ENCODE peak calls at places on chromosomes 4 and X, in four cellular contexts. One of them, this sample, is unnamed. For H3K4me1, the result is how much of the 10 kb centered on the place peaks cover.

GRCh38 chrX:12614266-12614665 is 176.9 kb upstream of the PRPS2 start:
- DNase-seq in A549: no peak
- DNase-seq in mammary epithelial cell: peak
- DNase-seq in pancreas: no peak
- DNase-seq in this sample: no peak

GRCh38 chr4:108483077-108483476 is 137.3 kb upstream of the RPL34 start:
- DNase-seq in A549: no peak
- DNase-seq in pancreas: no peak
- DNase-seq in mammary epithelial cell: no peak
- DNase-seq in this sample: no peak

GRCh38 chr4:35689866-35690265 is 554.4 kb downstream of the ARAP2 start:
- DNase-seq in A549: no peak
- DNase-seq in mammary epithelial cell: no peak
- DNase-seq in pancreas: no peak
- DNase-seq in this sample: no peak

GRCh38 chr4:132646186-132646585 is 502.9 kb upstream of the PCDH10 start:
- DNase-seq in pancreas: no peak
- DNase-seq in A549: no peak
- DNase-seq in mammary epithelial cell: peak
- DNase-seq in this sample: no peak

GRCh38 chrX:115525486-115525885 is 35.5 kb upstream of the PLS3 start:
- DNase-seq in mammary epithelial cell: peak
- DNase-seq in A549: no peak
- DNase-seq in pancreas: no peak
- DNase-seq in this sample: no peak

GRCh38 chr4:167826281-167826680 is 266.1 kb upstream of the ANXA10 start:
- DNase-seq in A549: no peak
- DNase-seq in mammary epithelial cell: no peak
- DNase-seq in pancreas: no peak
- DNase-seq in this sample: no peak

GRCh38 chr4:145171919-145172318 is 8.5 kb downstream of the OTUD4 start:
- DNase-seq in mammary epithelial cell: no peak
- DNase-seq in pancreas: peak
- DNase-seq in A549: no peak
- DNase-seq in this sample: no peak

GRCh38 chr4:89482248-89482647 is 174.6 kb upstream of the GPRIN3 start:
- DNase-seq in mammary epithelial cell: peak
- DNase-seq in pancreas: no peak
- DNase-seq in A549: peak
- DNase-seq in this sample: no peak

GRCh38 chrX:47579537-47579936 is 2.7 kb upstream of the TIMP1 start:
- DNase-seq in A549: peak
- DNase-seq in pancreas: no peak
- DNase-seq in mammary epithelial cell: no peak
- DNase-seq in this sample: peak

GRCh38 chr4:112296949-112297483 is at the start of gene ALPK1:
- DNase-seq in pancreas: peak
- DNase-seq in A549: peak
- DNase-seq in mammary epithelial cell: peak
- DNase-seq in this sample: no peak

GRCh38 chrX:46599051-46599560 is 25.5 kb downstream of the CHST7 start:
- DNase-seq in pancreas: no peak
- DNase-seq in A549: no peak
- DNase-seq in mammary epithelial cell: no peak
- DNase-seq in this sample: no peak

GRCh38 chrX:136209016-136209738 is 42.0 kb downstream of the MAP7D3 start:
- DNase-seq in pancreas: peak
- DNase-seq in A549: peak
- DNase-seq in mammary epithelial cell: no peak
- DNase-seq in this sample: peak

GRCh38 chrX:72045141-72045540 is 86.6 kb downstream of the RTL5 start:
- DNase-seq in A549: no peak
- DNase-seq in mammary epithelial cell: peak
- DNase-seq in pancreas: no peak
- DNase-seq in this sample: no peak

GRCh38 chr4:103915224-103915869 is 195.6 kb upstream of the TACR3 start:
- DNase-seq in mammary epithelial cell: peak
- DNase-seq in pancreas: no peak
- DNase-seq in A549: no peak
- DNase-seq in this sample: peak

GRCh38 chrX:79413009-79413408 is 45.9 kb upstream of the ITM2A start:
- DNase-seq in pancreas: no peak
- DNase-seq in A549: no peak
- DNase-seq in mammary epithelial cell: peak
- DNase-seq in this sample: no peak

DNA sequence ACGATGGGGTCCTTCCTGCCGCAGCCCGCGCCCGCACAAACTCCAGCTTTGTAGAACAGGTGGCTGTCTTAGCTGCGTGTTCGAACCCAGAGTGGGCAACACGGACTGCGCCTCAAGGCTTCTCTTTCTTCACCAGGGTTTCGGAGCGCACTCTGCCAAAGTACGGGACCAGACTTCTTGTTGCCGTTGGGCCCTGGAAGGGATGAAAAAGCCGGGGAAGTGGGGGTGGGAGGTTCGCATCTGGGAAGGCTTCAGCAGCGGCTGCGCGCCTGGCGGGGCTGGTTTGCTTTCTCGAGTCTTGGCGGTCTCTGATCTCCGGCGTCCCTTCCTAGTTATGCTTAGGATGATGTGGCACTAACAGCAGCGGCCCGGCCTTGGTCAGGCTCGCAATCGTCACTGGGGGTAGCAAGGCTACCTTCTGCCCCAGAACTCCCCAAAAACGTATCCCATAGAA is 673 bp downstream of the PARM1 start:
- DNase-seq in A549: no peak
- DNase-seq in pancreas: peak
- DNase-seq in mammary epithelial cell: peak
- DNase-seq in this sample: no peak
- H3K27ac ChIP-seq in A549: peak
- H3K27ac ChIP-seq in pancreas: peak
- H3K27ac ChIP-seq in mammary epithelial cell: no peak
- H3K27ac ChIP-seq in this sample: no peak

DNA sequence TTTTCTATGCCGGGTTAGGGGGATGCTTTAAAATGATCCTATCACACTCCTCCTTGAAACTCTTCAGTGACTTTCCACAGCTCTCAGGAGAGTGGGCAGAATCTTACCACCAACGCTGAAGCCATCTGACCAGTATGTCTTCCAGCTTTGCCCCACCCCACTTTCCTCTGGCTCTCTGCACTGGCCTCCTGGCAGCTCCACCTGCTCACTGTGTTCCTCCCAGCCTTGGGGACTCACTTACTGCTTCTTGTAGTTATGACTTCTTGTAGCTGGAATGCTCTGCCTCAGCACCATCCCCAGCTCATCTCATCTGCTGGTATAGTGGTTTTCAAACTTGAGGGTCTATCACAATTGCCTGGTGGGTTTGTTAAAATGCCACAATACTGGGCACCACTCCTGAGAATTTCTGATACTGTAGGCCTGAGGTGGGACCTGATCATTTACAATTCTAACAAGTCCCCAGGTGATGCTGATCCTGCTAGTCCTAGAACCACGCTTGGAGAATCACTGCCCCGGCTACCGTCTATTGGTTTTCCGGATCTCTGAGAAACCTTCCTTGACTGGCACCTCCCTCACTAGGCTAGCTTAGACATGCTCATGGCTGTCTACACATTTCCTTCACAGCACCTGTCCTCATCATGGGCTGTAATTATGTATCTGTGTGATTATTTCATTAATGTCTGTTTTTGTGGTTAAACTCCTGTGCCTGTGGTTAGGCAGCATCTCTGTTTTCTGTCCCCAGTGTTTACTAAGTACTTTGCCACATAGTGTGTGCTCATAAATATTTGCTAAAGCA is 152.2 kb downstream of the MGST2 start:
- DNase-seq in mammary epithelial cell: peak
- DNase-seq in pancreas: no peak
- DNase-seq in A549: no peak
- DNase-seq in this sample: no peak
- H3K4me1 ChIP-seq in mammary epithelial cell: under half
- H3K4me1 ChIP-seq in pancreas: under half
- H3K4me1 ChIP-seq in A549: under half
- H3K4me1 ChIP-seq in this sample: under half

GRCh38 chrX:107826286-107827136 is 845 bp downstream of the MID2 start:
- DNase-seq in pancreas: peak
- DNase-seq in A549: peak
- DNase-seq in mammary epithelial cell: peak
- DNase-seq in this sample: peak
- H3K27ac ChIP-seq in pancreas: peak
- H3K27ac ChIP-seq in A549: peak
- H3K27ac ChIP-seq in mammary epithelial cell: peak
- H3K27ac ChIP-seq in this sample: peak

DNA sequence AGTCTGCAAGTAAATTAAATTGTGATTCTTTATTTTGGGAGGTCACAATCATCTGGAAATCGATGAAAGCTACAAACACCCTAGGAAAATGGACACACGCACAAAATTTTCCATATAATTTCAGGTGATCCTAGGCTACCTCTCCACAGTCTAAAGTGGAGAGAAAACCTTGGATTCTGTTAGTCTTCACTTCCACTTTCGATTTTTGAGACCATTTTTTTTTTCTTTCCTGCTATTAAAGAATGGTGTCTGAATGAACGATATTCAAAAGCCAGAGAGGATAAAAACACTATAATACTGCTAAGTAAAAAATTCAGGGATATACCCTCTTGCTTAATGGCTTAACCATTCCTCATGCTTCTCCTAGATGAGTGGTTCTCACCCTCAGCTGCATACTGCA is 1.7 kb downstream of the FBXL5 start:
- DNase-seq in pancreas: no peak
- DNase-seq in mammary epithelial cell: no peak
- DNase-seq in A549: no peak
- DNase-seq in this sample: no peak
- H3K4me1 ChIP-seq in pancreas: under half
- H3K4me1 ChIP-seq in mammary epithelial cell: under half
- H3K4me1 ChIP-seq in A549: under half
- H3K4me1 ChIP-seq in this sample: under half

DNA sequence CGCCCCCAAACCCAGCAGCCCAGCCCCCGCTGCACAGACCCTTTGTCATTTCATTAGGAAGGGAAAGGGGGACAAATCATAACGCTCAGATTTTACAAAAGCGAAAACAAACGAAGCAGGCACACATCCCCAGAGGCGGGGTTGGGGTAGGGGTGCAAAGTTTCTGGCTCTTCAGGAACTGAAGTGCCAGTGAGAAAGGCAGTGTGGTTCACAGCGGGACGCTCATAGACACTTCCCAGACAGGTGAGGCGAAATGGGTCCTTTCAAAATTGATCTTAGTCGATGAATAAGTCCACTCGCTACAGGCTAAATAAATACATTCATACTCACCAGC is 1.2 kb upstream of the MBNL3 start:
- DNase-seq in pancreas: no peak
- DNase-seq in A549: no peak
- DNase-seq in mammary epithelial cell: peak
- DNase-seq in this sample: no peak
- H3K27ac ChIP-seq in pancreas: peak
- H3K27ac ChIP-seq in A549: no peak
- H3K27ac ChIP-seq in mammary epithelial cell: peak
- H3K27ac ChIP-seq in this sample: no peak

GRCh38 chr4:4857001-4857808 is 2.3 kb upstream of the MSX1 start:
- DNase-seq in pancreas: no peak
- DNase-seq in mammary epithelial cell: no peak
- DNase-seq in A549: no peak
- DNase-seq in this sample: no peak
- H3K4me1 ChIP-seq in pancreas: under half
- H3K4me1 ChIP-seq in mammary epithelial cell: under half
- H3K4me1 ChIP-seq in A549: under half
- H3K4me1 ChIP-seq in this sample: under half

GRCh38 chr4:137370206-137370633 is 162.1 kb downstream of the PCDH18 start:
- DNase-seq in pancreas: no peak
- DNase-seq in A549: no peak
- DNase-seq in mammary epithelial cell: peak
- DNase-seq in this sample: peak
- H3K27ac ChIP-seq in pancreas: no peak
- H3K27ac ChIP-seq in A549: no peak
- H3K27ac ChIP-seq in mammary epithelial cell: peak
- H3K27ac ChIP-seq in this sample: peak

DNA sequence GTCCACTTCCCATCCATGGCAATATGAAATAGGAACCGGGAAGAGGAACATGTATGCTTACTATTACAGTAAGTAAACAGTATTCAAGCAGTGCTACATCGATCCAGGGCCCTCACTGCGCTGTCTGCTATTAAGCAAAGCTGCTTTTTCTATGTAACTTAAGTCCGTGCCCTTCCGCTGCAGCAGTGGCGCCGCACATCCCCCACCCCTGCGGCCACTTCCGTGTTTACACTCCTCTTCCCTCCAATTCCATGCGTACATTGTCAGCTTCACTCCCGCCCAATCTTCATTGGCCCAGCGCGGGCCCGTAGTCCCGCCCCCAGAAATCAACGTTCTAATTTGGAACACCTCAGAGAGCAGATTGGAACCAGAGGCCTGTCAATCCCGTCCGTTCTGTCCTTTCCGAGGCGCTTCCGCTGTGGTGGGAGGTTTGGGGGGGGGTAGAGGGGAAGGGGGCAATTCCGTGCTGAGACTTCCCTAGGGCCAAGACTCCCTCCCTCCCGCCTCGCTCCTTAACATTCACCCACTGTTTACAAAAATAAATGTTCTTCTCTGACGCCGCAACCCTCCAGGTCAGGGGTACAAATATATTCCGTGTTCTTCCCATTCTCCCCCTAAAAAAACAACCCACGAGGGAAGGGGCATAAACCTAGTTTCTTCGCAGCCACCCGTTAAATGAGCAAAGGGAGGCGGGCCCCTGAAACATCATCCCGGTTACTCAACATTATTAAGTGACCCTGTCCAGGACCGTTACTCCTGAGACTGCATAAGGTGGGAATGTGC is 67.4 kb downstream of the NOCT start:
- DNase-seq in A549: peak
- DNase-seq in mammary epithelial cell: peak
- DNase-seq in pancreas: peak
- DNase-seq in this sample: peak
- H3K4me1 ChIP-seq in A549: under half
- H3K4me1 ChIP-seq in mammary epithelial cell: under half
- H3K4me1 ChIP-seq in pancreas: under half
- H3K4me1 ChIP-seq in this sample: under half

This sample was measured in SJSA1.